ENCODE peak calls at places on chromosomes 16 and 17, in nine cellular contexts. Q is transverse colon, W is stomach, S is GM12878, G is K562, L is prostate gland, T is H1, D is spleen, C is sigmoid colon. H is an unnamed sample. For H3K9me3, the result is how much of the 10 kb centered on the place peaks cover.

GRCh38 chr17:78748730-78749317 is 33.2 kb downstream of the CYTH1 start:
- DNase-seq in Q (peak), D (peak), T (no peak), G (peak), C (peak), S (peak), L (peak), W (peak), H (no peak)

GRCh38 chr17:4433515-4434031 is at the start of gene SPNS3:
- DNase-seq in G (no peak), T (no peak), L (no peak), D (peak), C (no peak), W (no peak), S (no peak), Q (no peak), H (no peak)

GRCh38 chr16:66717112-66717675 is 20.7 kb upstream of the CMTM4 start:
- DNase-seq in T (no peak), Q (peak), S (no peak), D (no peak), C (no peak), L (no peak), W (no peak), G (peak), H (no peak)

GRCh38 chr16:48158296-48158695 is 2.5 kb upstream of the ABCC12 start:
- DNase-seq in S (peak), Q (no peak), L (no peak), T (no peak), D (no peak), G (peak), C (no peak), W (no peak), H (no peak)

GRCh38 chr16:4048481-4048880 is 67.8 kb downstream of the ADCY9 start:
- DNase-seq in G (no peak), C (peak), S (no peak), L (no peak), D (no peak), W (no peak), Q (no peak), T (no peak), H (no peak)

GRCh38 chr17:73600103-73600871 is 44.0 kb downstream of the SDK2 start:
- DNase-seq in L (no peak), C (no peak), G (no peak), S (no peak), Q (no peak), T (no peak), D (no peak), W (no peak), H (no peak)

GRCh38 chr17:9648521-9649110 is 3.3 kb downstream of the USP43 start:
- DNase-seq in W (no peak), G (no peak), T (no peak), L (no peak), S (no peak), C (no peak), D (no peak), Q (no peak), H (no peak)

GRCh38 chr16:28495098-28495793 is 803 bp downstream of the APOBR start:
- DNase-seq in Q (peak), L (no peak), C (no peak), D (peak), S (no peak), W (no peak), T (no peak), G (no peak), H (no peak)

GRCh38 chr17:56656961-56657360 is 63.5 kb downstream of the NOG start:
- DNase-seq in L (no peak), D (no peak), W (no peak), C (no peak), T (no peak), Q (no peak), G (no peak), S (no peak), H (no peak)

GRCh38 chr16:68760671-68761275 is 23.7 kb downstream of the CDH1 start:
- DNase-seq in L (no peak), S (peak), T (no peak), C (no peak), G (peak), Q (peak), W (no peak), D (no peak), H (no peak)

GRCh38 chr17:2844386-2844785 is 48.1 kb downstream of the RAP1GAP2 start:
- DNase-seq in C (no peak), Q (no peak), W (no peak), T (no peak), L (no peak), D (no peak), G (no peak), S (no peak), H (no peak)

GRCh38 chr16:3966681-3967080 is 86.2 kb upstream of the CREBBP start:
- DNase-seq in W (no peak), S (no peak), G (no peak), L (no peak), Q (no peak), C (no peak), D (no peak), T (no peak), H (no peak)

GRCh38 chr17:31802502-31802901 is 56.5 kb downstream of the COPRS start:
- DNase-seq in S (no peak), G (peak), T (no peak), D (no peak), W (no peak), L (no peak), Q (no peak), C (peak), H (no peak)

GRCh38 chr17:40311575-40311974 is 2.6 kb downstream of the RARA start:
- DNase-seq in Q (peak), T (no peak), S (no peak), L (no peak), W (peak), D (peak), C (peak), G (no peak), H (no peak)

GRCh38 chr16:11087691-11088431 is 143.5 kb downstream of the CLEC16A start:
- DNase-seq in D (no peak), L (no peak), W (no peak), S (no peak), T (no peak), C (no peak), Q (no peak), G (no peak), H (no peak)

GRCh38 chr16:69890114-69890890 is 60.8 kb upstream of the CLEC18A start:
- DNase-seq in S (no peak), G (no peak), L (peak), Q (peak), T (no peak), W (peak), C (peak), D (no peak), H (no peak)

GRCh38 chr17:77322284-77322533 is 181.4 kb downstream of the SEC14L1 start:
- DNase-seq in G (no peak), D (no peak), Q (no peak), C (no peak), W (no peak), S (no peak), L (no peak), T (no peak), H (no peak)

GRCh38 chr16:34758835-34759234 is 1299.4 kb downstream of the TP53TG3F start:
- DNase-seq in C (no peak), W (no peak), Q (no peak), S (no peak), G (no peak), L (no peak), T (no peak), D (no peak), H (no peak)
- H3K9me3 ChIP-seq in C (under half), W (half or more), Q (under half), S (under half), G (under half), L (under half), T (under half), D (half or more), H (under half)

GRCh38 chr17:70137451-70138230 is 31.7 kb upstream of the KCNJ2 start:
- DNase-seq in S (peak), Q (peak), W (no peak), T (no peak), L (peak), C (peak), G (no peak), D (no peak), H (no peak)

GRCh38 chr17:70134777-70135176 is 34.6 kb upstream of the KCNJ2 start:
- DNase-seq in T (no peak), S (no peak), L (no peak), G (no peak), D (no peak), Q (no peak), C (no peak), W (no peak), H (no peak)

GRCh38 chr17:70136131-70136530 is 33.2 kb upstream of the KCNJ2 start:
- DNase-seq in S (no peak), W (no peak), C (no peak), Q (no peak), G (no peak), L (no peak), T (no peak), D (no peak), H (no peak)

GRCh38 chr17:70139449-70139993 is 29.8 kb upstream of the KCNJ2 start:
- DNase-seq in G (no peak), C (no peak), D (no peak), Q (no peak), T (no peak), S (no peak), W (no peak), L (peak), H (no peak)

DNA sequence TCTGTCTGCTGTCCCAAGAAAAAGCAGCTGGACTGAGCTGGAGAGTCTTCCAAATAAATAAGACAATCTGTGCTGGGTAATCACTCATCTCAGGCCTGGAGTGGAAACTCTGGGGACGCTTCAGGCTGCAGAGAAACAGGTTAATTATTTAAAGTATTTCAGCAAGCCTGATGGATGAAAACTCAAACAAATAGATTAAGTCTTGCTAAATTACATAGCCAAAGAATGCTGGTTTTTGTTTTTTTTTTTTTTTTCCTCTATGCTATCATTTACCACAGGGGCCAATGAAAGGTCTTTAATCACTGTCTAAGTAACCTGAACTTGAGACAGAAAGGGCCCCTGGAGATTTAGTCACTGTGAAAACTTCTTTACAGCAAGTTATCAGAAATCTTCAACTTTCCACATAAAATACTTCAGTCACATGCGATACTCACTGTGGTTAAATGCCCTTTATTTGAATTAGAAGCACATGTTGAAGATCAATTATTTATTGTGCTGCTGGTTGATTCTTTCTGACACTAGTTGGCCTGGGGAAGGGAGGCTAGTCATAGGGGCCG is 30.9 kb upstream of the KCNJ2 start:
- DNase-seq in S (no peak), C (no peak), L (no peak), W (no peak), Q (no peak), D (no peak), G (no peak), T (no peak), H (no peak)
- H3K27ac ChIP-seq in S (no peak), C (peak), L (peak), W (peak), Q (peak), D (no peak), G (no peak), T (no peak), H (no peak)

DNA sequence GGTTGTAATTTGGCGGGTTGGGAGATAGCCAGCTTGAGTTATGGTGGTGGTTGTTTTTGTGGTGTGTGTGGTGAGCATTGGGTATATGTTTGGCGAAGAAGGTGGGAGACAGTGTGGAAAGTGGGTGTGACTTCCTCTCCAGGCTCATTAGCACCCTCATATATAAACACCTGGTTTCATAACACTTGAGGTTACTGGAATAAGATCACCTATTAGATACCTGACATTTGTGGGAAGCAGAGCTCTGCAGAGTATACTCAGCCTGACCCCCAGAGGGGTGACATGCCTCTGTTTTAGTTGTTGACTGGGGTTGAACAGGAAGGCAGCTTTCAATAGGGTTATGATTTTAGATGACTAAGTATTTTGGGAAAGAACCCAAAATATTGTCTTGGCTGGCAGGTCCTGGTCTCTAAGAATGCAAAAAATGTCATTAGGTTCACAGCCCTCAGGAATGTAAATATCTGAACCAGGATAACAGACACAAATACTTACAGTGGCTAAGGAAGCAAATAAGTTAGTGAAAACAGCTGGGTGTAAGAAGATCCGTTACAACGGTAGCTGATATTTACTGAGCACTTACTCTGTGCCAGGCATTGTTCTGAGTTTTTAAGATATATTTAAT is 18.3 kb upstream of the EFCAB13 start:
- DNase-seq in G (no peak), T (no peak), D (no peak), W (no peak), S (no peak), Q (no peak), L (no peak), C (no peak), H (no peak)
- TF ChIP-seq POLR2AphosphoS5 in G (no peak), T (no peak), D (no peak), W (peak), S (no peak), Q (no peak), L (peak), C (peak), H (no peak)

GRCh38 chr16:35352431-35352830 is 1893.0 kb downstream of the TP53TG3F start:
- DNase-seq in S (no peak), C (no peak), T (no peak), G (no peak), L (no peak), Q (no peak), D (peak), W (no peak), H (no peak)
- H3K9me3 ChIP-seq in S (under half), C (under half), T (under half), G (under half), L (under half), Q (under half), D (under half), W (under half), H (under half)

DNA sequence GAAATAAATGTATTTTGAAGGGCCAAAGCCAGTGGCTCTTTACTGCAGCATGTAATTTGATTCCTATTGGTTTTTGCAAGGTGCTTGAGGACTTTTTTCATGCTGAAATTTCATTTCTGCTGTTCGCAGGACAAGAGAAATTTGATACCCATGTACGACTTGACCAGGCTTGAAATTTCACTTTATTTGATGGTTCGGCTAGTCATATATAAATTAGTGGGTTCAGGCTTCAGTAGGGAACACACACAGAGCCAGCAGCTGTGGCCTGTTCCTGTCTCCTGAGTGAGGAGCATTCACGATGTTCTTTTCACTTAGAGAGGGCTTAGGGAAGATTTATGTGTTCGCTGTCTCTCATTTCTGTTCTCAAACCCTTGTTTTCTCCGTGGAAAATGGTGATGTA is 258.4 kb upstream of the CACNG5 start:
- DNase-seq in D (no peak), G (no peak), T (no peak), Q (no peak), L (peak), C (no peak), W (no peak), S (no peak), H (no peak)
- H3K27ac ChIP-seq in D (no peak), G (no peak), T (no peak), Q (no peak), L (peak), C (no peak), W (no peak), S (no peak), H (no peak)

GRCh38 chr16:87328846-87329245 is 11.7 kb upstream of the C16orf95 start:
- DNase-seq in T (no peak), L (no peak), Q (peak), C (no peak), D (peak), W (no peak), S (no peak), G (no peak), H (no peak)
- TF ChIP-seq POLR2AphosphoS5 in T (no peak), L (no peak), Q (no peak), C (peak), D (no peak), W (no peak), S (no peak), G (no peak), H (no peak)

GRCh38 chr17:22265807-22266206 is 573.5 kb downstream of the KCNJ18 start:
- DNase-seq in W (peak), L (no peak), T (no peak), S (no peak), G (no peak), D (peak), C (no peak), Q (no peak), H (no peak)

GRCh38 chr17:22268214-22268911 is 576.0 kb downstream of the KCNJ18 start:
- DNase-seq in W (peak), G (peak), C (no peak), S (no peak), D (peak), L (no peak), Q (no peak), T (no peak), H (no peak)

GRCh38 chr17:22268912-22269220 is 576.5 kb downstream of the KCNJ18 start:
- DNase-seq in C (no peak), Q (no peak), D (no peak), L (no peak), W (peak), G (no peak), S (no peak), T (no peak), H (no peak)

GRCh38 chr17:22266231-22266630 is 573.9 kb downstream of the KCNJ18 start:
- DNase-seq in S (no peak), D (no peak), Q (no peak), W (peak), L (no peak), T (no peak), G (peak), C (no peak), H (no peak)

GRCh38 chr17:22267019-22267418 is 574.7 kb downstream of the KCNJ18 start:
- DNase-seq in T (no peak), G (peak), D (no peak), S (no peak), W (no peak), C (no peak), Q (no peak), L (no peak), H (no peak)
- H3K9me3 ChIP-seq in T (half or more), G (under half), D (half or more), S (under half), W (half or more), C (under half), Q (under half), L (under half), H (under half)

GRCh38 chr17:60154616-60155426 is 5.0 kb downstream of the CA4 start:
- DNase-seq in G (no peak), T (no peak), D (peak), S (no peak), W (peak), Q (no peak), C (no peak), L (no peak), H (no peak)
- H3K27ac ChIP-seq in G (no peak), T (no peak), D (no peak), S (no peak), W (no peak), Q (no peak), C (no peak), L (peak), H (peak)

H was measured in SK-N-MC.